ENCODE peak calls at places on chromosomes 12 and 14, in five cellular contexts. A is RKO, L is DND-41, I is endothelial cell, X is uterus. S is an unnamed sample.

GRCh38 chr14:68391292-68392014 is 401.4 kb downstream of the ZFP36L1 start:
- DNase-seq in X (peak), A (no peak), I (no peak), L (no peak), S (no peak)

GRCh38 chr12:30013051-30013450 is 229.3 kb upstream of the TMTC1 start:
- DNase-seq in X (no peak), A (no peak), L (no peak), I (no peak), S (no peak)

GRCh38 chr12:113088971-113089756 is 32.6 kb downstream of the DTX1 start:
- DNase-seq in A (no peak), I (peak), X (no peak), L (peak), S (peak)

GRCh38 chr12:52186135-52186840 is 5.5 kb downstream of the KRT80 start:
- DNase-seq in X (no peak), L (no peak), A (peak), I (no peak), S (no peak)

GRCh38 chr14:94543450-94544123 is 17.7 kb upstream of the SERPINA4 start:
- DNase-seq in X (no peak), A (no peak), I (no peak), L (no peak), S (no peak)

GRCh38 chr12:112946236-112947000 is 8.1 kb downstream of the OAS3 start:
- DNase-seq in X (no peak), I (no peak), L (no peak), A (no peak), S (no peak)

GRCh38 chr12:48901278-48901677 is 24.0 kb downstream of the FKBP11 start:
- DNase-seq in L (no peak), X (no peak), I (no peak), A (peak), S (no peak)

GRCh38 chr12:42504049-42504448 is 85.5 kb downstream of the PRICKLE1 start:
- DNase-seq in X (no peak), L (no peak), I (no peak), A (no peak), S (no peak)

GRCh38 chr14:64591809-64592208 is 42.0 kb downstream of the PPP1R36 start:
- DNase-seq in I (no peak), A (no peak), L (no peak), X (no peak), S (no peak)

GRCh38 chr12:32546272-32546671 is 132.8 kb upstream of the DNM1L start:
- DNase-seq in L (no peak), A (no peak), X (no peak), I (no peak), S (no peak)

GRCh38 chr14:34593740-34594375 is 36.1 kb downstream of the SNX6 start:
- DNase-seq in A (no peak), X (no peak), I (no peak), L (no peak), S (no peak)